ENCODE peak calls at places on chromosomes 1 and 21, in six cellular contexts. D, Z, P, H, G and B are unnamed samples.

GRCh38 chr21:23811802-23812201 is 1795.5 kb downstream of the MRPL39 start:
- DNase-seq in P (no peak), G (no peak), H (no peak), D (no peak), Z (no peak), B (no peak)

GRCh38 chr1:59218521-59219236 is 78.2 kb upstream of the FGGY start:
- DNase-seq in D (no peak), P (no peak), H (no peak), Z (no peak), G (no peak), B (no peak)

GRCh38 chr1:209199371-209199770 is 384.1 kb upstream of the CAMK1G start:
- DNase-seq in D (no peak), H (no peak), P (no peak), Z (no peak), G (no peak), B (no peak)

GRCh38 chr1:100892554-100892953 is 2.1 kb downstream of the EXTL2 start:
- DNase-seq in D (no peak), P (no peak), Z (no peak), G (no peak), H (no peak), B (no peak)

GRCh38 chr1:243440406-243440805 is 184.6 kb downstream of the SDCCAG8 start:
- DNase-seq in Z (no peak), H (no peak), D (no peak), G (no peak), P (no peak), B (no peak)

GRCh38 chr1:29081201-29081600 is 42.5 kb downstream of the TMEM200B start:
- DNase-seq in D (no peak), P (no peak), G (no peak), H (no peak), Z (no peak), B (no peak)

GRCh38 chr1:182643699-182644098 is 39.5 kb upstream of the RGS16 start:
- DNase-seq in P (no peak), Z (no peak), H (peak), D (no peak), G (no peak), B (no peak)

GRCh38 chr1:17955302-17956285 is 152.0 kb upstream of the IGSF21 start:
- DNase-seq in P (no peak), Z (no peak), G (no peak), D (no peak), H (no peak), B (no peak)

GRCh38 chr1:84985365-84985764 is 11.5 kb downstream of the MCOLN2 start:
- DNase-seq in Z (no peak), G (no peak), H (no peak), D (no peak), P (no peak), B (no peak)

GRCh38 chr1:212234431-212235298 is 50.5 kb upstream of the PPP2R5A start:
- DNase-seq in D (no peak), G (peak), P (peak), H (no peak), Z (no peak), B (no peak)

GRCh38 chr21:31446206-31446900 is 102.3 kb upstream of the TIAM1 start:
- DNase-seq in H (no peak), G (no peak), D (no peak), P (no peak), Z (no peak), B (no peak)

GRCh38 chr1:214846276-214846675 is 236.3 kb upstream of the KCNK2 start:
- DNase-seq in P (no peak), Z (no peak), D (no peak), G (no peak), H (no peak), B (no peak)

GRCh38 chr1:29945426-29945825 is 709.1 kb downstream of the PTPRU start:
- DNase-seq in P (no peak), D (no peak), H (no peak), Z (no peak), G (no peak), B (no peak)

GRCh38 chr21:42868196-42868595 is 11.1 kb downstream of the WDR4 start:
- DNase-seq in H (no peak), D (no peak), P (no peak), Z (no peak), G (no peak), B (no peak)

GRCh38 chr1:79646885-79647284 is 640.4 kb upstream of the ADGRL4 start:
- DNase-seq in P (no peak), D (no peak), H (no peak), G (no peak), Z (no peak), B (no peak)

GRCh38 chr1:154590756-154591155 is 17.2 kb downstream of the ADAR start:
- DNase-seq in Z (no peak), D (no peak), P (no peak), H (no peak), G (no peak), B (no peak)

GRCh38 chr1:165843304-165843703 is 15.9 kb downstream of the UCK2 start:
- DNase-seq in Z (no peak), D (no peak), G (no peak), P (no peak), H (no peak), B (no peak)

GRCh38 chr1:226638001-226638601 is 89.5 kb downstream of the STUM start:
- DNase-seq in D (peak), G (no peak), H (no peak), P (no peak), Z (peak), B (peak)

DNA sequence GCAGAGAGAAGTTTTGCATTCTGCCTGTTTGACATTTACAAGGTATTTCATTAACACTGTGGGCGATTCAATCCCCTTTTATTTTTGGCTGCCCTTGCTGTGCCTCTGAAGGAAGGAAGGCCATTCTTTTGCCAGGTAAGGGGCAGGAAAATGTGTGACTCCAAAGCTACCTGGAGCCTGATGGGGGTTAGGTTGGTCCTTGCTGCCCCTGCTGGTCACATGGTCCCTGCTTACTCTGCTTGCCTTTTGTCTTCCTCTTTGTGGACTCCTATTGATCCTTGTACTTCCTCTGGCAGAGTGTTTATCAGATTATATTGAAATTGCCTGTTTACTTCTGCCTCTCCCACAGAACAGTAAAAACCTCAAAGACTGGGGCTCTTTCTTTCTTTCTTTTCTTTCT is 65.7 kb downstream of the ST6GALNAC3 start:
- DNase-seq in D (no peak), Z (no peak), P (no peak), H (no peak), G (no peak), B (no peak)
- TF ChIP-seq CTCF in D (no peak), Z (no peak), P (no peak), H (peak), G (no peak), B (no peak)

DNA sequence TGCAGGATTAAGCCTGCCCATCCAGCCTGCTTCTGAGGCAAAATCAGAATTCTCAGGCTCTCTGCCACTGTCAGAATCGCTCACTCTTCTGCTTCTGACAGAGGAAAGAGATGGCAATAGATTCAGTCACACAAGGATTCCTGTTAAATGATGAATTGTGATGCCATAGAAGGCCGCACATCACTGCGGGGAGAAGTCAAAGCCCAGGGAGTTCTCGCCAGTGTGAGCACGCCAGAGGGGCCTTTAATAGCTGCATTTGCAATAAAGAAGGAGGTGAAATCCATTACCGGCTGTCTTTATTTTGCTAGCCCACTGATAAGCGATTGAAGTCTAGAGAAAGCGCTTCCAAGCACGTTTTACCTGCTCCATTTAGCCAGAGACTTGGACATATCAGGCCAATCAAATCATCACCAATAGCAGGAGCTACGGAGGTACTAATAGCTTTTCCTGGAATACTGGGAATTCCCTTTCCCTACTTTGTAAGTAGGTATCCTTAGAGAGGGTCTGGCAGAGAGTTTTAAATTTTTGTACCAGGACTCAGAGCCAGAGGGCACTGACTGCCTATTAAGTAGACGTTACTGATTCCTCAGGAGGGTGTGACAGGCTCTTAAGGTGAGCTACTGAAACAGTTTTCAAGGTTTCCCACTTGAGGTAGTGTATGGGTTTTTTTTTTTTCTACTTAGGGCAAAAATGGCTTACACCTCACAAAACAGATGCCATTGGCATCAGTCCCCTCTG is 10.1 kb upstream of the TARBP1 start:
- DNase-seq in H (no peak), D (no peak), G (no peak), Z (no peak), P (no peak), B (no peak)
- H3K4me3 ChIP-seq in H (no peak), D (no peak), G (no peak), Z (no peak), P (no peak), B (no peak)

GRCh38 chr1:207875532-207875931 is 35.4 kb downstream of the CD34 start:
- DNase-seq in G (no peak), H (no peak), P (no peak), D (no peak), Z (no peak), B (no peak)

GRCh38 chr1:207878939-207879338 is 32.0 kb downstream of the CD34 start:
- DNase-seq in H (peak), D (no peak), P (no peak), G (no peak), Z (no peak), B (no peak)

GRCh38 chr1:207872655-207873054 is 38.3 kb downstream of the CD34 start:
- DNase-seq in H (no peak), D (no peak), G (no peak), Z (no peak), P (no peak), B (no peak)

GRCh38 chr1:207873055-207873890 is 37.7 kb downstream of the CD34 start:
- DNase-seq in H (no peak), G (no peak), Z (no peak), P (peak), D (peak), B (peak)

DNA sequence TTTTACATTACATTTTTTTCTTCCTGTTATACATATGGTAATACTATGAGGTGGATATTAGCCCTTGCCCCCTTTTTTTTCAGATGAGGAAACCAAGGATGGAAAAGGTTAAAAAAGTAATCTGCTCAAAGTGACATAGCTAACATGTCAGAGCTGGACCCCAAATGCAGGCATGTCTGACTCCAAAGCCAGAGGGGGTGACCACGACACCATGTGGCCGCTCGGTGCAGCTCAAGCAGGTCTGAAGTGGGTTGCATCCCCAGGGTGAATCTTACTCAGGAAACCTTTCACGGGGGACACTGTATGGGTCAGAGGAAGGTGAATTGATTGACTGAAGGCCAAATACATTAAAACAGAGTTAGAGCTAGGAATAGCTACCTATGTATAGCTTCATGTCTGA is 34.8 kb downstream of the CD34 start:
- DNase-seq in Z (no peak), H (peak), G (no peak), P (peak), D (no peak), B (no peak)
- TF ChIP-seq CTCF in Z (no peak), H (peak), G (no peak), P (peak), D (no peak), B (no peak)

DNA sequence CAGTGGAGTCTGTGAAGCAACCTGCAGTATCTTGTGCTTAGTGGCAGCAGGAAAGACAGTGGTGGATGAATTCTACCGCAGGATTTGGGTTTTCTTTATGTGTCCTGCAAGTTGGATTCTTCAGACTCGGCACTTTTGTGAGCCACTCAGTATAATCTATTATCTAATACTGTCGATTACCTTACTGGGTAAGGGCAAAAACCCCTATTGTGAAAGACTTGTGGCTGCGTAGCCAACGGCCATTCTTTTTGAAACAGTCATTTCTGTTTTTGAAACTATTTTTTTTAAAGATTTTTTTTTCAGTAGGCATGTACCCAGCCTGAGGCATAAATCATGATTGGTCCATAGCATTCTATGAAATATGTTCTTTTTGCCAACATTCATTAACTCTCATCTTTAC is 1.5 kb upstream of the KDM4A start:
- DNase-seq in P (no peak), Z (no peak), D (no peak), H (no peak), G (no peak), B (no peak)
- H3K4me3 ChIP-seq in P (no peak), Z (no peak), D (no peak), H (no peak), G (no peak), B (no peak)

GRCh38 chr21:14957836-14958235 is 107.0 kb downstream of the NRIP1 start:
- DNase-seq in P (no peak), H (no peak), G (no peak), D (no peak), Z (no peak), B (no peak)
- TF ChIP-seq CTCF in P (no peak), H (no peak), G (no peak), D (no peak), Z (no peak), B (no peak)

GRCh38 chr1:119771770-119772169 is 3.1 kb upstream of the HMGCS2 start:
- DNase-seq in Z (no peak), D (no peak), H (no peak), G (no peak), P (no peak), B (no peak)
- H3K4me3 ChIP-seq in Z (no peak), D (no peak), H (no peak), G (no peak), P (no peak), B (no peak)